ENCODE peak calls at places on chromosome 17, in seven cellular contexts. One of them, this sample, is unnamed.
A peak's percentile ranks its signal among the peaks of the same experiment; 100 is the strongest.

GRCh38 chr17:1228752-1229353 is 41.4 kb upstream of the BHLHA9 start:
- DNase-seq in mucosa of descending colon: peak; percentile 57
- DNase-seq in CD8-positive, alpha-beta memory T cell: no peak
- DNase-seq in GM23248: no peak
- DNase-seq in IMR-90: no peak
- DNase-seq in BJ: no peak
- DNase-seq in lung: no peak
- DNase-seq in this sample: no peak

GRCh38 chr17:41363881-41364280 is 5.7 kb downstream of the KRT33B start:
- DNase-seq in BJ: no peak
- DNase-seq in lung: no peak
- DNase-seq in mucosa of descending colon: no peak
- DNase-seq in GM23248: no peak
- DNase-seq in CD8-positive, alpha-beta memory T cell: no peak
- DNase-seq in IMR-90: no peak
- DNase-seq in this sample: no peak

GRCh38 chr17:46758614-46759013 is 59.9 kb downstream of the WNT3 start:
- DNase-seq in CD8-positive, alpha-beta memory T cell: no peak
- DNase-seq in IMR-90: peak; percentile 34
- DNase-seq in lung: peak; percentile 28
- DNase-seq in BJ: no peak
- DNase-seq in GM23248: no peak
- DNase-seq in mucosa of descending colon: no peak
- DNase-seq in this sample: no peak

GRCh38 chr17:77358801-77359716 is 218.3 kb downstream of the SEC14L1 start:
- DNase-seq in IMR-90: no peak
- DNase-seq in lung: peak; percentile 24
- DNase-seq in BJ: no peak
- DNase-seq in mucosa of descending colon: no peak
- DNase-seq in CD8-positive, alpha-beta memory T cell: no peak
- DNase-seq in GM23248: no peak
- DNase-seq in this sample: no peak

GRCh38 chr17:68972119-68972704 is 17.0 kb upstream of the ABCA8 start:
- DNase-seq in BJ: no peak
- DNase-seq in lung: no peak
- DNase-seq in GM23248: peak; percentile 68
- DNase-seq in mucosa of descending colon: no peak
- DNase-seq in IMR-90: peak; percentile 36
- DNase-seq in CD8-positive, alpha-beta memory T cell: no peak
- DNase-seq in this sample: peak; percentile 30

GRCh38 chr17:11140028-11140427 is 101.0 kb upstream of the SHISA6 start:
- DNase-seq in BJ: no peak
- DNase-seq in GM23248: no peak
- DNase-seq in IMR-90: no peak
- DNase-seq in lung: no peak
- DNase-seq in CD8-positive, alpha-beta memory T cell: no peak
- DNase-seq in mucosa of descending colon: no peak
- DNase-seq in this sample: no peak

GRCh38 chr17:75950421-75950820 is 9.6 kb upstream of the FBF1 start:
- DNase-seq in mucosa of descending colon: no peak
- DNase-seq in lung: no peak
- DNase-seq in GM23248: no peak
- DNase-seq in CD8-positive, alpha-beta memory T cell: no peak
- DNase-seq in BJ: no peak
- DNase-seq in IMR-90: no peak
- DNase-seq in this sample: no peak

GRCh38 chr17:77214743-77215142 is 74.0 kb downstream of the SEC14L1 start:
- DNase-seq in lung: peak; percentile 48
- DNase-seq in IMR-90: peak; percentile 31
- DNase-seq in BJ: no peak
- DNase-seq in CD8-positive, alpha-beta memory T cell: no peak
- DNase-seq in GM23248: peak; percentile 54
- DNase-seq in mucosa of descending colon: peak; percentile 62
- DNase-seq in this sample: no peak

GRCh38 chr17:20989481-20989880 is 53.3 kb downstream of the USP22 start:
- DNase-seq in mucosa of descending colon: peak; percentile 9
- DNase-seq in CD8-positive, alpha-beta memory T cell: no peak
- DNase-seq in IMR-90: no peak
- DNase-seq in BJ: no peak
- DNase-seq in lung: no peak
- DNase-seq in GM23248: no peak
- DNase-seq in this sample: no peak

GRCh38 chr17:34909040-34909439 is 52.2 kb downstream of the CCT6B start:
- DNase-seq in mucosa of descending colon: no peak
- DNase-seq in IMR-90: no peak
- DNase-seq in lung: no peak
- DNase-seq in GM23248: no peak
- DNase-seq in BJ: no peak
- DNase-seq in CD8-positive, alpha-beta memory T cell: no peak
- DNase-seq in this sample: no peak

GRCh38 chr17:41448506-41448905 is 7.7 kb upstream of the KRT38 start:
- DNase-seq in CD8-positive, alpha-beta memory T cell: no peak
- DNase-seq in BJ: no peak
- DNase-seq in GM23248: peak; percentile 50
- DNase-seq in mucosa of descending colon: no peak
- DNase-seq in lung: no peak
- DNase-seq in IMR-90: no peak
- DNase-seq in this sample: no peak

GRCh38 chr17:35986643-35987042 is at the start of gene CCL14:
- DNase-seq in GM23248: no peak
- DNase-seq in BJ: no peak
- DNase-seq in IMR-90: no peak
- DNase-seq in CD8-positive, alpha-beta memory T cell: no peak
- DNase-seq in lung: no peak
- DNase-seq in mucosa of descending colon: no peak
- DNase-seq in this sample: no peak

GRCh38 chr17:81037026-81037782 is 2.3 kb downstream of the BAIAP2 start:
- DNase-seq in mucosa of descending colon: no peak
- DNase-seq in lung: peak; percentile 80
- DNase-seq in IMR-90: no peak
- DNase-seq in GM23248: no peak
- DNase-seq in CD8-positive, alpha-beta memory T cell: no peak
- DNase-seq in BJ: no peak
- DNase-seq in this sample: no peak

GRCh38 chr17:83129676-83130075 is 50.3 kb downstream of the METRNL start:
- DNase-seq in lung: no peak
- DNase-seq in CD8-positive, alpha-beta memory T cell: no peak
- DNase-seq in IMR-90: no peak
- DNase-seq in BJ: no peak
- DNase-seq in GM23248: no peak
- DNase-seq in mucosa of descending colon: no peak
- DNase-seq in this sample: no peak

GRCh38 chr17:78432226-78432894 is 53.9 kb downstream of the PGS1 start:
- DNase-seq in IMR-90: no peak
- DNase-seq in lung: no peak
- DNase-seq in GM23248: peak; percentile 21
- DNase-seq in mucosa of descending colon: no peak
- DNase-seq in BJ: no peak
- DNase-seq in CD8-positive, alpha-beta memory T cell: no peak
- DNase-seq in this sample: no peak

GRCh38 chr17:62875296-62875695 is 67.2 kb upstream of the MARCHF10 start:
- DNase-seq in IMR-90: no peak
- DNase-seq in GM23248: no peak
- DNase-seq in BJ: no peak
- DNase-seq in lung: no peak
- DNase-seq in mucosa of descending colon: no peak
- DNase-seq in CD8-positive, alpha-beta memory T cell: no peak
- DNase-seq in this sample: no peak

GRCh38 chr17:57649191-57649590 is 95.9 kb downstream of the CCDC182 start:
- DNase-seq in IMR-90: no peak
- DNase-seq in lung: no peak
- DNase-seq in GM23248: no peak
- DNase-seq in mucosa of descending colon: no peak
- DNase-seq in BJ: no peak
- DNase-seq in CD8-positive, alpha-beta memory T cell: no peak
- DNase-seq in this sample: no peak

GRCh38 chr17:5780476-5780875 is 196.2 kb upstream of the NLRP1 start:
- DNase-seq in mucosa of descending colon: no peak
- DNase-seq in BJ: no peak
- DNase-seq in CD8-positive, alpha-beta memory T cell: no peak
- DNase-seq in GM23248: peak; percentile 88
- DNase-seq in IMR-90: peak; percentile 79
- DNase-seq in lung: no peak
- DNase-seq in this sample: no peak

GRCh38 chr17:68424188-68424587 is 33.1 kb downstream of the WIPI1 start:
- DNase-seq in mucosa of descending colon: no peak
- DNase-seq in CD8-positive, alpha-beta memory T cell: no peak
- DNase-seq in IMR-90: no peak
- DNase-seq in BJ: no peak
- DNase-seq in GM23248: no peak
- DNase-seq in lung: no peak
- DNase-seq in this sample: no peak

GRCh38 chr17:54967621-54968258 is 714 bp downstream of the COX11 start:
- DNase-seq in GM23248: peak; percentile 66
- DNase-seq in CD8-positive, alpha-beta memory T cell: no peak
- DNase-seq in lung: no peak
- DNase-seq in BJ: no peak
- DNase-seq in IMR-90: peak; percentile 27
- DNase-seq in mucosa of descending colon: peak; percentile 48
- DNase-seq in this sample: peak; percentile 63

GRCh38 chr17:63189082-63189481 is 223.0 kb downstream of the TANC2 start:
- DNase-seq in lung: no peak
- DNase-seq in IMR-90: peak; percentile 78
- DNase-seq in BJ: no peak
- DNase-seq in CD8-positive, alpha-beta memory T cell: no peak
- DNase-seq in mucosa of descending colon: no peak
- DNase-seq in GM23248: peak; percentile 86
- DNase-seq in this sample: no peak

DNA sequence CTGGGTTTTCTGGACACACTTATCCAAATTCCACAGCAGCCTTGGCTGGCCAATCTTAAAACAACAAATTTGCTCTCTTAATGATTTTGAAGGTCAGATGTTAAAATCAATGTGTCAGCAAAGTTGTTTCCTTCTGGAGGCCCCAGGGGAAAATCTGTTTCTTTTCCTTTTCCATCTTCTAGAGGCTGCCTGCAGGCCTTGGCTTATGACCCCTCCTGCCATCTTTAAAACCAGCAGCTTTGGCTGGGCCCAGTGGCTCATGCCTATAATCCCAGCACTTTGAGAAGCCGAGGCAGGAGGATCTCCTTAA is 3.0 kb downstream of the LGALS9 start:
- DNase-seq in mucosa of descending colon: no peak
- DNase-seq in BJ: no peak
- DNase-seq in lung: no peak
- DNase-seq in IMR-90: no peak
- DNase-seq in CD8-positive, alpha-beta memory T cell: no peak
- DNase-seq in GM23248: no peak
- DNase-seq in this sample: no peak
- H3K4me3 ChIP-seq in mucosa of descending colon: no peak overlapping the region
- H3K4me3 ChIP-seq in BJ: no peak overlapping the region
- H3K4me3 ChIP-seq in lung: no peak overlapping the region
- H3K4me3 ChIP-seq in IMR-90: no peak overlapping the region
- H3K4me3 ChIP-seq in CD8-positive, alpha-beta memory T cell: no peak overlapping the region
- H3K4me3 ChIP-seq in GM23248: no peak overlapping the region
- H3K4me3 ChIP-seq in this sample: no peak overlapping the region

GRCh38 chr17:32777436-32777835 is 99.5 kb downstream of the MYO1D start:
- DNase-seq in IMR-90: peak; percentile 6
- DNase-seq in BJ: no peak
- DNase-seq in CD8-positive, alpha-beta memory T cell: no peak
- DNase-seq in GM23248: peak; percentile 78
- DNase-seq in lung: no peak
- DNase-seq in mucosa of descending colon: peak; percentile 46
- DNase-seq in this sample: no peak

GRCh38 chr17:32772453-32773025 is 104.4 kb downstream of the MYO1D start:
- DNase-seq in mucosa of descending colon: no peak
- DNase-seq in lung: no peak
- DNase-seq in CD8-positive, alpha-beta memory T cell: no peak
- DNase-seq in GM23248: no peak
- DNase-seq in BJ: no peak
- DNase-seq in IMR-90: no peak
- DNase-seq in this sample: no peak

GRCh38 chr17:32777922-32778321 is 99.0 kb downstream of the MYO1D start:
- DNase-seq in CD8-positive, alpha-beta memory T cell: no peak
- DNase-seq in mucosa of descending colon: no peak
- DNase-seq in BJ: no peak
- DNase-seq in lung: no peak
- DNase-seq in IMR-90: no peak
- DNase-seq in GM23248: no peak
- DNase-seq in this sample: no peak

GRCh38 chr17:32771396-32771795 is 105.5 kb downstream of the MYO1D start:
- DNase-seq in lung: no peak
- DNase-seq in mucosa of descending colon: no peak
- DNase-seq in IMR-90: no peak
- DNase-seq in GM23248: peak; percentile 37
- DNase-seq in BJ: no peak
- DNase-seq in CD8-positive, alpha-beta memory T cell: no peak
- DNase-seq in this sample: no peak

GRCh38 chr17:32774286-32775084 is 102.4 kb downstream of the MYO1D start:
- DNase-seq in GM23248: no peak
- DNase-seq in CD8-positive, alpha-beta memory T cell: no peak
- DNase-seq in lung: no peak
- DNase-seq in BJ: no peak
- DNase-seq in IMR-90: no peak
- DNase-seq in mucosa of descending colon: no peak
- DNase-seq in this sample: no peak
- H3K4me3 ChIP-seq in GM23248: no peak overlapping the region
- H3K4me3 ChIP-seq in CD8-positive, alpha-beta memory T cell: no peak overlapping the region
- H3K4me3 ChIP-seq in lung: no peak overlapping the region
- H3K4me3 ChIP-seq in BJ: no peak overlapping the region
- H3K4me3 ChIP-seq in IMR-90: no peak overlapping the region
- H3K4me3 ChIP-seq in mucosa of descending colon: no peak overlapping the region
- H3K4me3 ChIP-seq in this sample: no peak overlapping the region

DNA sequence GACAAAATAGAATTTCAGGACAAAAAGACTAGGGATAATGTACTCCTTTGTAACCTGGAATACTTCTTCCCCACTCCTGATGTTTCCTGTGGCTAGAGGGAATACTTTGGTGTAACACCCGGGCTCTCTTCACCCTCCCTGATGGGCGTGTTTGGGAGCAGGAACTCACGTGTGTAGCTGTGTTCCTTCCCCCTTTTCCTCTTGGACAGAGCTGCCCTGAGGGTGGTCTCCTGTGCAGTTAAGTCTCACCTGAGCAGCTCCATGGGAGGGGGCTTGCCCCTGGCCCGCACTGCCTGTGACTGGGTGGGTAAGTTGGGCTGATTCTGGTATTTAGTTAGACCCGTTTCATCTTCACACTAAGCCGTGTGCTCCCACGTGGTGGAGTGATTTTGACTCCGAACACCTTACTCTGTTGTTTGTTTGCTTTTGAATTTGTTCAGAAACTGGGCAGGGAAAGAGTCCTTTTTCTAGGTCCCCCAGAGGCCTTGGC is 87.9 kb downstream of the OR1D5 start:
- DNase-seq in IMR-90: no peak
- DNase-seq in mucosa of descending colon: no peak
- DNase-seq in lung: no peak
- DNase-seq in BJ: no peak
- DNase-seq in GM23248: no peak
- DNase-seq in CD8-positive, alpha-beta memory T cell: no peak
- DNase-seq in this sample: no peak
- H3K4me3 ChIP-seq in IMR-90: no peak overlapping the region
- H3K4me3 ChIP-seq in mucosa of descending colon: no peak overlapping the region
- H3K4me3 ChIP-seq in lung: peak overlapping the region; percentile 19
- H3K4me3 ChIP-seq in BJ: peak overlapping the region; percentile 43
- H3K4me3 ChIP-seq in GM23248: no peak overlapping the region
- H3K4me3 ChIP-seq in CD8-positive, alpha-beta memory T cell: no peak overlapping the region
- H3K4me3 ChIP-seq in this sample: no peak overlapping the region

DNA sequence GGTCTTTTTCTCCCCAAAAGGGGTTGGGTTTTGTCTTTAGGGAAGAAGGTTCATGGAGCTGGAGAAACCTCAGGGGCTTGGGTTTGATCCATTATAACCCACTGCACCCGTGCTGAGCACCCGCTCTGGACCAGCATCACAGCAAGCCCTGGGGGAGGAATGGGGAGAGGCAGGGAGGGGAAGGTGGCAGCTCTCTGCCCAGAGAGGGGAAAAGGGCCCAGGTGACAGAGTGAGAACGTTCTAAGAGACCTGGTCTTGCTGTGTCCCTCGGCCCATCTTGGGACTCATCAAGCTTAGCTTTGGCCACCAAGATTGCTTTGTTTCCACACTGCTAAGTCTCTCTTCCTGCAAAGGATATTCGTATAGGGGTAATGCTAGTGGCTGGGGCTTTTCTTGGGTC is 38.2 kb upstream of the TAC4 start:
- DNase-seq in BJ: no peak
- DNase-seq in lung: no peak
- DNase-seq in mucosa of descending colon: no peak
- DNase-seq in GM23248: no peak
- DNase-seq in CD8-positive, alpha-beta memory T cell: no peak
- DNase-seq in IMR-90: no peak
- DNase-seq in this sample: no peak
- H3K4me3 ChIP-seq in BJ: no peak overlapping the region
- H3K4me3 ChIP-seq in lung: no peak overlapping the region
- H3K4me3 ChIP-seq in mucosa of descending colon: no peak overlapping the region
- H3K4me3 ChIP-seq in GM23248: no peak overlapping the region
- H3K4me3 ChIP-seq in CD8-positive, alpha-beta memory T cell: no peak overlapping the region
- H3K4me3 ChIP-seq in IMR-90: no peak overlapping the region
- H3K4me3 ChIP-seq in this sample: no peak overlapping the region